ENCODE peak calls at places on chromosomes 12 and 14, in six cellular contexts. M, A, X, E, L and J are unnamed samples.

GRCh38 chr12:48067250-48067938 is 38.5 kb downstream of the SENP1 start:
- DNase-seq in M (no peak), A (no peak), X (no peak), E (no peak), L (no peak), J (no peak)

GRCh38 chr14:31326111-31326510 is 94.2 kb downstream of the HEATR5A start:
- DNase-seq in M (no peak), A (no peak), X (no peak), E (peak; percentile 16), L (no peak), J (no peak)

GRCh38 chr14:89956294-89957009 is 725 bp downstream of the TDP1 start:
- DNase-seq in M (peak; percentile 46), A (no peak), X (peak; percentile 53), E (peak; percentile 76), L (peak; percentile 18), J (peak; percentile 74)

GRCh38 chr12:111363578-111363977 is 5.3 kb downstream of the PHETA1 start:
- DNase-seq in M (no peak), A (no peak), X (peak; percentile 55), E (no peak), L (no peak), J (no peak)

GRCh38 chr12:78725951-78726550 is 138.5 kb upstream of the SYT1 start:
- DNase-seq in M (peak; percentile 90), A (no peak), X (no peak), E (no peak), L (no peak), J (peak; percentile 49)

GRCh38 chr12:69101505-69101904 is 137.9 kb upstream of the CPSF6 start:
- DNase-seq in M (no peak), A (no peak), X (no peak), E (no peak), L (no peak), J (no peak)

GRCh38 chr12:88325076-88325827 is 183.1 kb downstream of the TMTC3 start:
- DNase-seq in M (no peak), A (no peak), X (peak; percentile 19), E (peak; percentile 90), L (no peak), J (no peak)

GRCh38 chr12:79058342-79058741 is 193.8 kb downstream of the SYT1 start:
- DNase-seq in M (no peak), A (no peak), X (no peak), E (no peak), L (no peak), J (no peak)

GRCh38 chr14:75010472-75010871 is 7.8 kb downstream of the EIF2B2 start:
- DNase-seq in M (no peak), A (no peak), X (no peak), E (no peak), L (no peak), J (no peak)

GRCh38 chr12:20415641-20416040 is 47.3 kb downstream of the PDE3A start:
- DNase-seq in M (no peak), A (no peak), X (no peak), E (no peak), L (no peak), J (no peak)